ENCODE peak calls at places on chromosome 17, in five cellular contexts. One of them, this sample, is unnamed.

GRCh38 chr17:32970281-32970680 is 21.4 kb upstream of the SPACA3 start:
- DNase-seq in breast epithelium: no peak
- DNase-seq in HCT116: no peak
- DNase-seq in transverse colon: no peak
- DNase-seq in vagina: no peak
- DNase-seq in this sample: no peak

GRCh38 chr17:28726912-28727726 is 1.1 kb upstream of the TLCD1 start:
- DNase-seq in breast epithelium: peak
- DNase-seq in HCT116: peak
- DNase-seq in transverse colon: peak
- DNase-seq in vagina: no peak
- DNase-seq in this sample: peak

GRCh38 chr17:29237476-29238132 is 9.1 kb upstream of the CRYBA1 start:
- DNase-seq in breast epithelium: no peak
- DNase-seq in HCT116: peak
- DNase-seq in transverse colon: no peak
- DNase-seq in vagina: no peak
- DNase-seq in this sample: peak

GRCh38 chr17:21823130-21823529 is 130.8 kb downstream of the KCNJ18 start:
- DNase-seq in breast epithelium: no peak
- DNase-seq in HCT116: no peak
- DNase-seq in transverse colon: no peak
- DNase-seq in vagina: no peak
- DNase-seq in this sample: no peak

GRCh38 chr17:81558941-81559806 is 7.0 kb upstream of the FAAP100 start:
- DNase-seq in breast epithelium: no peak
- DNase-seq in HCT116: no peak
- DNase-seq in transverse colon: no peak
- DNase-seq in vagina: no peak
- DNase-seq in this sample: peak

GRCh38 chr17:57246257-57246656 is 10.1 kb upstream of the MSI2 start:
- DNase-seq in breast epithelium: no peak
- DNase-seq in HCT116: no peak
- DNase-seq in transverse colon: no peak
- DNase-seq in vagina: no peak
- DNase-seq in this sample: no peak

GRCh38 chr17:6940186-6940649 is 55.6 kb upstream of the ALOX12 start:
- DNase-seq in breast epithelium: no peak
- DNase-seq in HCT116: no peak
- DNase-seq in transverse colon: peak
- DNase-seq in vagina: no peak
- DNase-seq in this sample: no peak

GRCh38 chr17:7204828-7205461 is 14.7 kb downstream of the DLG4 start:
- DNase-seq in breast epithelium: peak
- DNase-seq in HCT116: peak
- DNase-seq in transverse colon: peak
- DNase-seq in vagina: no peak
- DNase-seq in this sample: peak

GRCh38 chr17:73559532-73559931 is 84.7 kb downstream of the SDK2 start:
- DNase-seq in breast epithelium: no peak
- DNase-seq in HCT116: no peak
- DNase-seq in transverse colon: no peak
- DNase-seq in vagina: no peak
- DNase-seq in this sample: no peak

GRCh38 chr17:73555199-73555810 is 88.9 kb downstream of the SDK2 start:
- DNase-seq in breast epithelium: no peak
- DNase-seq in HCT116: no peak
- DNase-seq in transverse colon: no peak
- DNase-seq in vagina: no peak
- DNase-seq in this sample: no peak

GRCh38 chr17:35849469-35850348 is 19.0 kb downstream of the HEATR9 start:
- DNase-seq in breast epithelium: no peak
- DNase-seq in HCT116: peak
- DNase-seq in transverse colon: peak
- DNase-seq in vagina: no peak
- DNase-seq in this sample: peak

GRCh38 chr17:47891545-47892088 is 4.4 kb upstream of the SP2 start:
- DNase-seq in breast epithelium: no peak
- DNase-seq in HCT116: no peak
- DNase-seq in transverse colon: no peak
- DNase-seq in vagina: no peak
- DNase-seq in this sample: no peak

GRCh38 chr17:68290268-68290954 is 516 bp downstream of the SLC16A6 start:
- DNase-seq in breast epithelium: no peak
- DNase-seq in HCT116: no peak
- DNase-seq in transverse colon: peak
- DNase-seq in vagina: no peak
- DNase-seq in this sample: no peak

GRCh38 chr17:70855401-70856054 is 686.2 kb downstream of the KCNJ2 start:
- DNase-seq in breast epithelium: no peak
- DNase-seq in HCT116: no peak
- DNase-seq in transverse colon: no peak
- DNase-seq in vagina: no peak
- DNase-seq in this sample: no peak

GRCh38 chr17:17117923-17118322 is 75.7 kb downstream of the MPRIP start:
- DNase-seq in breast epithelium: no peak
- DNase-seq in HCT116: no peak
- DNase-seq in transverse colon: no peak
- DNase-seq in vagina: no peak
- DNase-seq in this sample: no peak

GRCh38 chr17:56395787-56396186 is 197.7 kb upstream of the NOG start:
- DNase-seq in breast epithelium: no peak
- DNase-seq in HCT116: no peak
- DNase-seq in transverse colon: no peak
- DNase-seq in vagina: no peak
- DNase-seq in this sample: no peak

GRCh38 chr17:70919241-70919640 is 749.9 kb downstream of the KCNJ2 start:
- DNase-seq in breast epithelium: no peak
- DNase-seq in HCT116: no peak
- DNase-seq in transverse colon: no peak
- DNase-seq in vagina: no peak
- DNase-seq in this sample: no peak

GRCh38 chr17:1130191-1130590 is 49.6 kb downstream of the ABR start:
- DNase-seq in breast epithelium: no peak
- DNase-seq in HCT116: no peak
- DNase-seq in transverse colon: no peak
- DNase-seq in vagina: no peak
- DNase-seq in this sample: no peak

GRCh38 chr17:57925361-57925990 is 29.7 kb downstream of the CUEDC1 start:
- DNase-seq in breast epithelium: no peak
- DNase-seq in HCT116: no peak
- DNase-seq in transverse colon: no peak
- DNase-seq in vagina: no peak
- DNase-seq in this sample: no peak

GRCh38 chr17:34706029-34706428 is 126.6 kb downstream of the TMEM132E start:
- DNase-seq in breast epithelium: no peak
- DNase-seq in HCT116: no peak
- DNase-seq in transverse colon: no peak
- DNase-seq in vagina: no peak
- DNase-seq in this sample: no peak

GRCh38 chr17:49371178-49371834 is 9.3 kb upstream of the ZNF652 start:
- DNase-seq in breast epithelium: no peak
- DNase-seq in HCT116: no peak
- DNase-seq in transverse colon: no peak
- DNase-seq in vagina: no peak
- DNase-seq in this sample: no peak

GRCh38 chr17:41527076-41528023 is 758 bp downstream of the KRT19 start:
- DNase-seq in breast epithelium: no peak
- DNase-seq in HCT116: no peak
- DNase-seq in transverse colon: peak
- DNase-seq in vagina: no peak
- DNase-seq in this sample: no peak

GRCh38 chr17:7988750-7989178 is 13.7 kb upstream of the GUCY2D start:
- DNase-seq in breast epithelium: no peak
- DNase-seq in HCT116: peak
- DNase-seq in transverse colon: peak
- DNase-seq in vagina: no peak
- DNase-seq in this sample: peak

GRCh38 chr17:33778505-33779398 is 476.3 kb upstream of the CCL2 start:
- DNase-seq in breast epithelium: peak
- DNase-seq in HCT116: peak
- DNase-seq in transverse colon: peak
- DNase-seq in vagina: no peak
- DNase-seq in this sample: peak

GRCh38 chr17:19716108-19717030 is at the start of gene SLC47A2:
- DNase-seq in breast epithelium: no peak
- DNase-seq in HCT116: no peak
- DNase-seq in transverse colon: no peak
- DNase-seq in vagina: no peak
- DNase-seq in this sample: no peak

GRCh38 chr17:30368896-30369720 is 9.6 kb upstream of the CPD start:
- DNase-seq in breast epithelium: no peak
- DNase-seq in HCT116: no peak
- DNase-seq in transverse colon: no peak
- DNase-seq in vagina: no peak
- DNase-seq in this sample: no peak

GRCh38 chr17:21532763-21533385 is 156.7 kb downstream of the KCNJ12 start:
- DNase-seq in breast epithelium: no peak
- DNase-seq in HCT116: no peak
- DNase-seq in transverse colon: no peak
- DNase-seq in vagina: no peak
- DNase-seq in this sample: no peak

GRCh38 chr17:31122746-31123145 is 28.0 kb downstream of the NF1 start:
- DNase-seq in breast epithelium: no peak
- DNase-seq in HCT116: no peak
- DNase-seq in transverse colon: no peak
- DNase-seq in vagina: no peak
- DNase-seq in this sample: no peak

GRCh38 chr17:29032798-29033197 is 10.1 kb upstream of the PIPOX start:
- DNase-seq in breast epithelium: no peak
- DNase-seq in HCT116: no peak
- DNase-seq in transverse colon: no peak
- DNase-seq in vagina: no peak
- DNase-seq in this sample: no peak

GRCh38 chr17:63039342-63039741 is 73.3 kb downstream of the TANC2 start:
- DNase-seq in breast epithelium: no peak
- DNase-seq in HCT116: no peak
- DNase-seq in transverse colon: no peak
- DNase-seq in vagina: no peak
- DNase-seq in this sample: no peak

GRCh38 chr17:51833045-51833444 is 325.5 kb downstream of the CA10 start:
- DNase-seq in breast epithelium: no peak
- DNase-seq in HCT116: no peak
- DNase-seq in transverse colon: no peak
- DNase-seq in vagina: no peak
- DNase-seq in this sample: no peak
- TF ChIP-seq POLR2AphosphoS5 in breast epithelium: no peak
- TF ChIP-seq POLR2AphosphoS5 in HCT116: no peak
- TF ChIP-seq POLR2AphosphoS5 in transverse colon: no peak
- TF ChIP-seq POLR2AphosphoS5 in vagina: no peak
- TF ChIP-seq POLR2AphosphoS5 in this sample: no peak

GRCh38 chr17:79835470-79835899 is 3.8 kb downstream of the CBX4 start:
- DNase-seq in breast epithelium: no peak
- DNase-seq in HCT116: no peak
- DNase-seq in transverse colon: no peak
- DNase-seq in vagina: no peak
- DNase-seq in this sample: no peak

GRCh38 chr17:79837888-79838540 is 1.2 kb downstream of the CBX4 start:
- DNase-seq in breast epithelium: no peak
- DNase-seq in HCT116: no peak
- DNase-seq in transverse colon: peak
- DNase-seq in vagina: no peak
- DNase-seq in this sample: peak

GRCh38 chr17:79835953-79836951 is 3.0 kb downstream of the CBX4 start:
- DNase-seq in breast epithelium: no peak
- DNase-seq in HCT116: peak
- DNase-seq in transverse colon: peak
- DNase-seq in vagina: no peak
- DNase-seq in this sample: peak

GRCh38 chr17:79838541-79839274 is 532 bp downstream of the CBX4 start:
- DNase-seq in breast epithelium: no peak
- DNase-seq in HCT116: no peak
- DNase-seq in transverse colon: peak
- DNase-seq in vagina: no peak
- DNase-seq in this sample: peak

DNA sequence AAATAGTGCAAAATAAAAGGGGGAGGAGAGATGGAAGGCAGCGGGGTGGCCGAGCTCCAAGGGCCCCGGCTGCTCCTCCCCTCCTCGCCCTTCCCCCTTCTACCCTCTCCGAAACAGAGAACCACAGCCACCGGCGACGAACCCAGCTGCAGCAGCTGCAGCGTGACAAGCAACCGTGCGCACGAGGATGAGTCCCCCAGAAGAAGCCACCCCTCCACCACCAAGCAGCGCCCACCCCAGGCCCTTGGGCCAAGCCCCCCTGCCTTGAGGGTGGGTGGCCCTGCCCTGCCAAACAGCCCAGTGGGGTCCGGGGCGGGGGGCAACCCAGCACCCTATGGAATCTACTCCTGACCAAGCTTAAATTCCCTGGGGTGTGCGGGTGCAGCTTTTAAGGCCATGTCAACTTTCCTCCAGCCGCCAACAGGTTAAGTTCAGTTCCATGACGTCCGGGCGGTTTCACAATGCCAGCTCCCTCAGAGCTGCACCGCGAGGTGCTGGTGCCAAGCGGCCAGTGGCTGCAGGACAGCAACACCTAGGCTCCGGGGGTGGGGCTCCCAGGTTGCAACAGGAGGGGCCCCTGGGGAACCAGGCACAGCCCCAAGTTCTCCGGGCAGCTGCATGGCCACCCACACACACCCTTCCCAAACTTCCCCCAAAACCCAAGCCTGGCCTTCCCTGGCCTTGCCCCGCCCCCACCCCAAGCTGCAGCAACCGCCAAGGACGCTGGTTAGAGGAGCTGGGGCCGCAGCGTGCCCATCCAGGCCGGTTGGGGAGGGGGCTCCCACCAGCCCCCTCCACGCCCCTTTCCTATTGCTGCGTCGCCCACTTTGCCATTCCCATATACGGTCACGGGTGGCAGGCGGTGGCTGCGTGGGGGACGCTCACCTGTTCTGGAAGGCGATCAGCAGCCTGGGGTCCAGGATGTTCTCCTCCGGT is 2.0 kb downstream of the CBX4 start:
- DNase-seq in breast epithelium: peak
- DNase-seq in HCT116: peak
- DNase-seq in transverse colon: peak
- DNase-seq in vagina: no peak
- DNase-seq in this sample: peak
- TF ChIP-seq POLR2AphosphoS5 in breast epithelium: peak
- TF ChIP-seq POLR2AphosphoS5 in HCT116: peak
- TF ChIP-seq POLR2AphosphoS5 in transverse colon: peak
- TF ChIP-seq POLR2AphosphoS5 in vagina: peak
- TF ChIP-seq POLR2AphosphoS5 in this sample: peak

DNA sequence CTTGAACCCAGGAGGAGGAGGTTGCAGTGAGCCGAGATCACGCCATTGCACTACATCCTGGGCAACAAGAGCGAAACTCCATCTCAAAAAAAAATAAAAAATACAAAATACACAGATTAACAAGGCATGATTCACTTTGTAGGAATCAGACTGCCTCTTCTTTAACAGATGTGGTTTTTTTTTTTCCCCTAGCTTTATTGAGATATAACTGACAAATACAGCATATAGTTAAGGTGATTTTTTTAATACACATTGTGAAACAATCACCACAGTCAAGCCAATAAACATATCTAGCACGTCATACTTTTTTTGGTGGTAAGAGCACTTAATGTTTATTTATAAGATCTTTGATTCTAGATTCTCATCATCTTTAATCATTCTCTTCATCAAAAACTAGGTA is 87.8 kb downstream of the SPAG9 start:
- DNase-seq in breast epithelium: no peak
- DNase-seq in HCT116: no peak
- DNase-seq in transverse colon: no peak
- DNase-seq in vagina: no peak
- DNase-seq in this sample: no peak
- TF ChIP-seq POLR2AphosphoS5 in breast epithelium: no peak
- TF ChIP-seq POLR2AphosphoS5 in HCT116: no peak
- TF ChIP-seq POLR2AphosphoS5 in transverse colon: no peak
- TF ChIP-seq POLR2AphosphoS5 in vagina: no peak
- TF ChIP-seq POLR2AphosphoS5 in this sample: no peak

GRCh38 chr17:61218438-61218837 is 181.2 kb upstream of the TBX2 start:
- DNase-seq in breast epithelium: no peak
- DNase-seq in HCT116: no peak
- DNase-seq in transverse colon: no peak
- DNase-seq in vagina: no peak
- DNase-seq in this sample: no peak
- TF ChIP-seq POLR2AphosphoS5 in breast epithelium: no peak
- TF ChIP-seq POLR2AphosphoS5 in HCT116: no peak
- TF ChIP-seq POLR2AphosphoS5 in transverse colon: no peak
- TF ChIP-seq POLR2AphosphoS5 in vagina: no peak
- TF ChIP-seq POLR2AphosphoS5 in this sample: no peak